ENCODE peak calls at places on chromosomes 3 and 15, in ten cellular contexts. A, D, G, M, O, R, C, T, Z and J are unnamed samples.

GRCh38 chr3:48474619-48475018 is 28.1 kb downstream of the ATRIP start:
- DNase-seq in M (no peak), T (no peak), A (peak), G (peak), C (no peak), D (no peak), Z (no peak), O (no peak), R (no peak), J (no peak)

GRCh38 chr3:143478124-143478693 is 358.6 kb downstream of the CHST2 start:
- DNase-seq in A (peak), Z (no peak), M (no peak), C (no peak), T (no peak), O (no peak), D (no peak), R (no peak), G (peak), J (no peak)

GRCh38 chr3:123799544-123800351 is 84.4 kb downstream of the MYLK start:
- DNase-seq in T (no peak), G (no peak), D (no peak), M (peak), Z (no peak), A (no peak), C (no peak), O (peak), R (peak), J (peak)

GRCh38 chr3:158105124-158105709 is 1.0 kb downstream of the SHOX2 start:
- DNase-seq in Z (peak), R (no peak), D (no peak), A (peak), O (no peak), G (peak), C (no peak), T (no peak), M (no peak), J (peak)

GRCh38 chr3:109927161-109927560 is 589.8 kb upstream of the DPPA4 start:
- DNase-seq in Z (no peak), A (no peak), G (no peak), C (no peak), T (peak), D (peak), M (peak), O (peak), R (no peak), J (peak)

GRCh38 chr3:42762046-42762724 is 10.9 kb downstream of the CCDC13 start:
- DNase-seq in Z (no peak), A (no peak), G (no peak), M (no peak), D (no peak), O (no peak), C (no peak), R (no peak), T (no peak), J (peak)

GRCh38 chr3:64264491-64265109 is 39.3 kb upstream of the PRICKLE2 start:
- DNase-seq in T (no peak), Z (no peak), O (peak), A (no peak), M (peak), D (no peak), G (no peak), C (no peak), R (no peak), J (no peak)

GRCh38 chr3:69999191-70000027 is at the start of gene SAMMSON:
- DNase-seq in G (peak), Z (no peak), D (peak), M (peak), O (peak), A (peak), C (no peak), T (no peak), R (no peak), J (peak)

GRCh38 chr3:170941551-170941950 is 33.1 kb upstream of the EIF5A2 start:
- DNase-seq in R (no peak), G (no peak), T (peak), C (no peak), D (no peak), O (no peak), M (no peak), Z (no peak), A (no peak), J (no peak)

GRCh38 chr15:58498821-58499580 is 67.2 kb downstream of the LIPC start:
- DNase-seq in M (peak), C (no peak), G (no peak), R (no peak), T (no peak), O (peak), A (no peak), Z (no peak), D (no peak), J (peak)
- TF ChIP-seq CTCF in M (no peak), C (no peak), G (no peak), R (no peak), T (no peak), O (no peak), A (no peak), Z (no peak), D (no peak), J (no peak)

DNA sequence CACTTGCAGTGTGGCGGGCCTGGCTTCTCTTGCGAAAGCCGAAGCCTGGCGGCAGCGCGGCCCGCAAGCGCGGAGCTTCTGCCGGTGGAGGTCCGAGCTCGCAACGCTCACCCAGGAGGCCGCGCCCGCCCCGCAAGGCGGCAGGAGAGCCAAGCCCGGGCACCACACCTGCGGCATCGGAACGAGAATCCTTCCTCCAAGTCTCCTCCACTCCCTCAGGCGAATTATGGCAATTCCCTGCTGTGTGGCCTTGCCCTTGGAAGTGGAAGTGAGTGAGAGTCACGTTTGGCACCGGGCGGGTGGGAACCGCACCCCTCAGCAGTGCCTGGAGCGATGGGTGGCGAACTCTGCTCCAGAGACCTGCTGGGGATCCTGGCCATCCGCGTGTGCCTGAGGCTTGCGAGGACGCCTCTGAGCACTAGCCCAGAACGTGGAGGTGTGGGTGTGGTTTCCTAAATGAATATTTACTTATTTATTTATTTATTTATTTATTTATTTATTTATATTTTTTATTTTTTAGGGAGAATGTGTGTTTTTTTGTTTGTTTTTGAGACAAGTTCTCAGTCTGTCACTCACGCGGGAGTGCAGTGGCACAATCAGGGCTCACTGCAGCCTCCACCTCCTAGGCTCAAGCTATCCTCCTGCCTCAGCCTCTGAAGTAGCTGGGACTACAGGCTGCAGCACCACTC is 133.7 kb upstream of the UBE2E1 start:
- DNase-seq in O (no peak), T (peak), G (no peak), R (peak), Z (peak), D (no peak), M (no peak), C (no peak), A (peak), J (peak)
- H3K4me3 ChIP-seq in O (no peak), T (no peak), G (no peak), R (peak), Z (peak), D (no peak), M (no peak), C (no peak), A (peak), J (peak)

GRCh38 chr3:85821130-85821756 is 862.5 kb downstream of the CADM2 start:
- DNase-seq in D (peak), M (no peak), A (peak), G (peak), C (peak), Z (no peak), R (no peak), T (peak), O (no peak), J (no peak)
- TF ChIP-seq CTCF in D (peak), M (no peak), A (peak), G (peak), C (peak), Z (peak), R (no peak), T (no peak), O (peak), J (no peak)

DNA sequence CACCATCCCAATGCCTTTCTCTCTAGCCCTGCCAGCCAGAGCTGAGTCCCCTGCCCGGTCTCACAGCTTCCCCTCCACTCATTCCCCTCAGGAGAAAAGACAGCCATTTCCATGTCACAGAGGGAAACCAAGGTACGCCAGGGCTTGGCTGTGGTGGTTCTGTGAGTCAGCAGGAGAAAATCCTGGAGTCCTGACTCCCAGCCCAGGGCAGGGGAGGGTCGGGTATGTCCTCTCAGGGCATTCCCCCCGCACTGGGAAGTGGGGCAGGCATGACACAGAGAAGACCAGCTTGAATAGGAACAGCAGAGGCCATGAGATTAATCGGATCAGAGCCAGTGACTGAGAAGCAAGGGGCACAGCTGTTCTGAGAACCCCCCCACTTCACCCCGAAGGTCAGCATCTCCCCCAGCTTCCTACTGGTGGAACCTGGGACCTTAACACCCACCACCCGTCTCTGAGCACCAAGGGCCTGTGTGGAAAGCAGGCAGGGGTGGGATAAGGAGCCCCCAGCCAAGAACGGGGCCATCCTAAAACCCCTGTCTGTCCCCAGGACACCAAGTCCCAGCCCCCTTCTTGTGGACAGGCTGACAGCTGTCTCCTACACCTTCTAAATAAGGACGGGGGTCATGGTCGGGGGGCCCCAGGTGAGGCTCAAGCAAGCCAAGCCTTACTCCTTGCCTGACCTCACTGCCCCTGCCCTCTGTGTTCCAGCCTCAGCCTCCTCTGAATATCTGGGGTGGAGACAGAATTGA is 843 bp upstream of the SLC38A3 start:
- DNase-seq in O (no peak), T (no peak), D (no peak), A (no peak), R (no peak), Z (no peak), C (no peak), M (no peak), G (no peak), J (no peak)
- H3K4me3 ChIP-seq in O (no peak), T (no peak), D (no peak), A (peak), R (no peak), Z (no peak), C (no peak), M (no peak), G (no peak), J (no peak)

DNA sequence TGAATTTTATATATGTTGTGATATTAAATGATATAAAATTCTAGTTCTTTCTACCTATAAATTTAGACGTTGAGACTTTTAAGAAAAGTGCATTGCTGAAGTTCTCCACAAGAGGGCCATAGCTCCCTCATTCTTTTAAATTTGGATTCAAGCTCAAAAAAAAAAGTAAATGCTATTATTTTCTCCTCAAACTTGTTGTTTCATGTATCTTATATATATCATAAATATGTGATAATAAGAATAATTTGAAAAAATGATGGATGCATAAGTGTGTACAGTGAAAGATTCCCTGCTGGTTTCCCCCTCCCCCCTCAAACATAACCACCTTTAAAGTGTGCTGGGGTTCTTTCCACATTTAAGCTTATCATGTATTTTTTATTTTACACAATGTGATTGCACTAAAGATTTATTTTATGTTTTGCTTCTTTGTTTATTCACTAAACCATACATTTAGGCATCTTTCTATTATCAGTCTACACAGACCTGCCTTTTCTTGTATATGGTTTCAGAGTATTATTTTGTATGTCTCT is 769.4 kb upstream of the GOLIM4 start:
- DNase-seq in M (peak), Z (no peak), D (peak), O (peak), A (peak), C (peak), R (no peak), T (peak), G (no peak), J (peak)
- TF ChIP-seq CTCF in M (peak), Z (peak), D (peak), O (peak), A (peak), C (peak), R (peak), T (peak), G (peak), J (peak)